ENCODE peak calls at places on chromosomes 3 and 15, in eight cellular contexts. L, O, W, Q, M, A, F and S are unnamed samples.

GRCh38 chr3:179464296-179465092 is 13.2 kb upstream of the GNB4 start:
- DNase-seq in L (no peak), O (no peak), W (no peak), Q (no peak), M (no peak), A (no peak), F (no peak), S (no peak)

GRCh38 chr3:180048840-180049239 is 12.1 kb upstream of the PEX5L start:
- DNase-seq in L (no peak), O (peak; percentile 14), W (no peak), Q (no peak), M (no peak), A (no peak), F (no peak), S (no peak)

GRCh38 chr15:69903476-69904295 is 194.0 kb downstream of the TLE3 start:
- DNase-seq in L (no peak), O (peak; percentile 52), W (no peak), Q (no peak), M (no peak), A (no peak), F (no peak), S (no peak)

GRCh38 chr3:153285194-153285641 is 123.2 kb downstream of the RAP2B start:
- DNase-seq in L (no peak), O (peak; percentile 68), W (no peak), Q (no peak), M (peak; percentile 9), A (no peak), F (no peak), S (no peak)

GRCh38 chr15:90648137-90649070 is 68.7 kb upstream of the BLM start:
- DNase-seq in L (no peak), O (peak; percentile 80), W (peak; percentile 53), Q (peak; percentile 84), M (peak; percentile 82), A (peak; percentile 86), F (no peak), S (peak; percentile 66)

GRCh38 chr3:149091983-149092382 is 5.7 kb upstream of the HLTF start:
- DNase-seq in L (no peak), O (no peak), W (no peak), Q (no peak), M (no peak), A (no peak), F (no peak), S (no peak)

GRCh38 chr3:194824676-194825075 is 139.0 kb downstream of the FAM43A start:
- DNase-seq in L (no peak), O (peak; percentile 39), W (no peak), Q (no peak), M (no peak), A (no peak), F (no peak), S (no peak)

GRCh38 chr15:51770902-51771301 is 19.5 kb downstream of the TMOD2 start:
- DNase-seq in L (no peak), O (no peak), W (no peak), Q (no peak), M (no peak), A (no peak), F (no peak), S (no peak)

GRCh38 chr3:194137314-194138097 is 1.6 kb downstream of the HES1 start:
- DNase-seq in L (no peak), O (peak; percentile 78), W (peak; percentile 60), Q (peak; percentile 74), M (peak; percentile 83), A (peak; percentile 74), F (no peak), S (peak; percentile 68)

GRCh38 chr3:46708401-46709146 is 7.4 kb downstream of the TMIE start:
- DNase-seq in L (no peak), O (no peak), W (no peak), Q (no peak), M (no peak), A (no peak), F (no peak), S (no peak)